ENCODE peak calls at places on chromosomes 1 and 21, in ten cellular contexts. One of them, this sample, is unnamed.

GRCh38 chr1:79929356-79929755 is 922.8 kb upstream of the ADGRL4 start:
- DNase-seq in endothelial cell of umbilical vein: no peak
- DNase-seq in lower lobe of right lung: no peak
- DNase-seq in DND-41: no peak
- DNase-seq in heart left ventricle: no peak
- DNase-seq in GM23248: peak; percentile 5
- DNase-seq in Peyer's patch: no peak
- DNase-seq in ovary: no peak
- DNase-seq in tibial artery: no peak
- DNase-seq in neural progenitor cell: no peak
- DNase-seq in this sample: no peak

GRCh38 chr1:177927021-177927596 is 42.7 kb downstream of the SEC16B start:
- DNase-seq in endothelial cell of umbilical vein: peak; percentile 83
- DNase-seq in lower lobe of right lung: no peak
- DNase-seq in DND-41: no peak
- DNase-seq in heart left ventricle: no peak
- DNase-seq in GM23248: peak; percentile 79
- DNase-seq in Peyer's patch: no peak
- DNase-seq in ovary: no peak
- DNase-seq in tibial artery: no peak
- DNase-seq in neural progenitor cell: no peak
- DNase-seq in this sample: no peak

GRCh38 chr1:240991230-240991629 is 365.8 kb downstream of the RGS7 start:
- DNase-seq in endothelial cell of umbilical vein: no peak
- DNase-seq in lower lobe of right lung: no peak
- DNase-seq in DND-41: no peak
- DNase-seq in heart left ventricle: no peak
- DNase-seq in GM23248: no peak
- DNase-seq in Peyer's patch: no peak
- DNase-seq in ovary: no peak
- DNase-seq in tibial artery: no peak
- DNase-seq in neural progenitor cell: peak; percentile 27
- DNase-seq in this sample: no peak

GRCh38 chr21:46448108-46448507 is 10.6 kb upstream of the DIP2A start:
- DNase-seq in endothelial cell of umbilical vein: no peak
- DNase-seq in lower lobe of right lung: no peak
- DNase-seq in DND-41: no peak
- DNase-seq in heart left ventricle: no peak
- DNase-seq in GM23248: no peak
- DNase-seq in Peyer's patch: no peak
- DNase-seq in ovary: no peak
- DNase-seq in tibial artery: no peak
- DNase-seq in neural progenitor cell: no peak
- DNase-seq in this sample: no peak

GRCh38 chr1:14899686-14900085 is 253.9 kb upstream of the TMEM51 start:
- DNase-seq in endothelial cell of umbilical vein: no peak
- DNase-seq in lower lobe of right lung: no peak
- DNase-seq in DND-41: no peak
- DNase-seq in heart left ventricle: no peak
- DNase-seq in GM23248: no peak
- DNase-seq in Peyer's patch: no peak
- DNase-seq in ovary: no peak
- DNase-seq in tibial artery: no peak
- DNase-seq in neural progenitor cell: no peak
- DNase-seq in this sample: no peak

GRCh38 chr1:53145051-53145600 is 2.7 kb upstream of the SLC1A7 start:
- DNase-seq in endothelial cell of umbilical vein: no peak
- DNase-seq in lower lobe of right lung: no peak
- DNase-seq in DND-41: no peak
- DNase-seq in heart left ventricle: no peak
- DNase-seq in GM23248: no peak
- DNase-seq in Peyer's patch: no peak
- DNase-seq in ovary: no peak
- DNase-seq in tibial artery: no peak
- DNase-seq in neural progenitor cell: no peak
- DNase-seq in this sample: no peak

GRCh38 chr1:212463565-212464270 is 31.0 kb downstream of the NENF start:
- DNase-seq in endothelial cell of umbilical vein: no peak
- DNase-seq in lower lobe of right lung: no peak
- DNase-seq in DND-41: no peak
- DNase-seq in heart left ventricle: no peak
- DNase-seq in GM23248: no peak
- DNase-seq in Peyer's patch: no peak
- DNase-seq in ovary: no peak
- DNase-seq in tibial artery: no peak
- DNase-seq in neural progenitor cell: no peak
- DNase-seq in this sample: no peak

GRCh38 chr1:184143449-184143848 is 91.9 kb downstream of the TSEN15 start:
- DNase-seq in endothelial cell of umbilical vein: no peak
- DNase-seq in lower lobe of right lung: no peak
- DNase-seq in DND-41: no peak
- DNase-seq in heart left ventricle: peak; percentile 38
- DNase-seq in GM23248: peak; percentile 54
- DNase-seq in Peyer's patch: no peak
- DNase-seq in ovary: no peak
- DNase-seq in tibial artery: no peak
- DNase-seq in neural progenitor cell: no peak
- DNase-seq in this sample: no peak

GRCh38 chr1:72066431-72066830 is 215.9 kb downstream of the NEGR1 start:
- DNase-seq in endothelial cell of umbilical vein: no peak
- DNase-seq in lower lobe of right lung: no peak
- DNase-seq in DND-41: no peak
- DNase-seq in heart left ventricle: no peak
- DNase-seq in GM23248: peak; percentile 8
- DNase-seq in Peyer's patch: no peak
- DNase-seq in ovary: no peak
- DNase-seq in tibial artery: no peak
- DNase-seq in neural progenitor cell: peak; percentile 9
- DNase-seq in this sample: no peak

GRCh38 chr1:183783342-183783741 is 21.6 kb upstream of the RGL1 start:
- DNase-seq in endothelial cell of umbilical vein: peak; percentile 86
- DNase-seq in lower lobe of right lung: no peak
- DNase-seq in DND-41: no peak
- DNase-seq in heart left ventricle: no peak
- DNase-seq in GM23248: peak; percentile 42
- DNase-seq in Peyer's patch: no peak
- DNase-seq in ovary: no peak
- DNase-seq in tibial artery: no peak
- DNase-seq in neural progenitor cell: no peak
- DNase-seq in this sample: no peak

GRCh38 chr1:162367772-162368171 is 8.9 kb downstream of the SPATA46 start:
- DNase-seq in endothelial cell of umbilical vein: no peak
- DNase-seq in lower lobe of right lung: no peak
- DNase-seq in DND-41: no peak
- DNase-seq in heart left ventricle: no peak
- DNase-seq in GM23248: no peak
- DNase-seq in Peyer's patch: no peak
- DNase-seq in ovary: no peak
- DNase-seq in tibial artery: no peak
- DNase-seq in neural progenitor cell: no peak
- DNase-seq in this sample: no peak

GRCh38 chr1:162365284-162366041 is 11.2 kb downstream of the SPATA46 start:
- DNase-seq in endothelial cell of umbilical vein: no peak
- DNase-seq in lower lobe of right lung: no peak
- DNase-seq in DND-41: no peak
- DNase-seq in heart left ventricle: no peak
- DNase-seq in GM23248: no peak
- DNase-seq in Peyer's patch: no peak
- DNase-seq in ovary: no peak
- DNase-seq in tibial artery: no peak
- DNase-seq in neural progenitor cell: no peak
- DNase-seq in this sample: no peak

GRCh38 chr1:162366671-162367070 is 10.0 kb downstream of the SPATA46 start:
- DNase-seq in endothelial cell of umbilical vein: no peak
- DNase-seq in lower lobe of right lung: no peak
- DNase-seq in DND-41: no peak
- DNase-seq in heart left ventricle: no peak
- DNase-seq in GM23248: no peak
- DNase-seq in Peyer's patch: no peak
- DNase-seq in ovary: no peak
- DNase-seq in tibial artery: no peak
- DNase-seq in neural progenitor cell: no peak
- DNase-seq in this sample: no peak

GRCh38 chr1:162367073-162367472 is 9.6 kb downstream of the SPATA46 start:
- DNase-seq in endothelial cell of umbilical vein: no peak
- DNase-seq in lower lobe of right lung: no peak
- DNase-seq in DND-41: no peak
- DNase-seq in heart left ventricle: no peak
- DNase-seq in GM23248: no peak
- DNase-seq in Peyer's patch: no peak
- DNase-seq in ovary: no peak
- DNase-seq in tibial artery: no peak
- DNase-seq in neural progenitor cell: no peak
- DNase-seq in this sample: no peak

DNA sequence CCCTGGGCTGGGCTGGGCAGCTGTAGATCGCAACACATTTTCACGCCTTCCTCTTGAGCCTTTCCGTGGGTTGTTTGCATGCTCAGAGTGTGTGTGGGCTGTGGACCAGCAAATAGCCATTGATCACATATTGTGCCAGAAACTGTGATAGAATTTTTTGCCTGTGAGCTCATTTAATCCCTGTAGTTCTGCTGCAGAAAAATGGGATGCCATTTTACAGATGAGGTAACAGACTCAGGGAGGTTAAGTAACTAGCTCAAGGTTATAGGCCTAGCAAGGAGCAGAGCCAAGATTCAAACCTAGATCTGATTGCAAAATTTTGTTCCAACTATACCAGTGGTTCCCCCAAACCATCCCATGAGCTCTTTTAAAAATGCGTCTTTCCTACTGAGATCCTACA is 10.5 kb downstream of the SPATA46 start:
- DNase-seq in endothelial cell of umbilical vein: no peak
- DNase-seq in lower lobe of right lung: no peak
- DNase-seq in DND-41: no peak
- DNase-seq in heart left ventricle: no peak
- DNase-seq in GM23248: no peak
- DNase-seq in Peyer's patch: no peak
- DNase-seq in ovary: no peak
- DNase-seq in tibial artery: no peak
- DNase-seq in neural progenitor cell: no peak
- DNase-seq in this sample: no peak
- H3K36me3 ChIP-seq in endothelial cell of umbilical vein: no peaks in the 10 kb centered on the region
- H3K36me3 ChIP-seq in lower lobe of right lung: no peaks in the 10 kb centered on the region
- H3K36me3 ChIP-seq in DND-41: no peaks in the 10 kb centered on the region
- H3K36me3 ChIP-seq in heart left ventricle: no peaks in the 10 kb centered on the region
- H3K36me3 ChIP-seq in GM23248: no peaks in the 10 kb centered on the region
- H3K36me3 ChIP-seq in Peyer's patch: no peaks in the 10 kb centered on the region
- H3K36me3 ChIP-seq in ovary: no peaks in the 10 kb centered on the region
- H3K36me3 ChIP-seq in tibial artery: no peaks in the 10 kb centered on the region
- H3K36me3 ChIP-seq in neural progenitor cell: no peaks in the 10 kb centered on the region
- H3K36me3 ChIP-seq in this sample: peaks cover 17% of the 10 kb centered on the region

DNA sequence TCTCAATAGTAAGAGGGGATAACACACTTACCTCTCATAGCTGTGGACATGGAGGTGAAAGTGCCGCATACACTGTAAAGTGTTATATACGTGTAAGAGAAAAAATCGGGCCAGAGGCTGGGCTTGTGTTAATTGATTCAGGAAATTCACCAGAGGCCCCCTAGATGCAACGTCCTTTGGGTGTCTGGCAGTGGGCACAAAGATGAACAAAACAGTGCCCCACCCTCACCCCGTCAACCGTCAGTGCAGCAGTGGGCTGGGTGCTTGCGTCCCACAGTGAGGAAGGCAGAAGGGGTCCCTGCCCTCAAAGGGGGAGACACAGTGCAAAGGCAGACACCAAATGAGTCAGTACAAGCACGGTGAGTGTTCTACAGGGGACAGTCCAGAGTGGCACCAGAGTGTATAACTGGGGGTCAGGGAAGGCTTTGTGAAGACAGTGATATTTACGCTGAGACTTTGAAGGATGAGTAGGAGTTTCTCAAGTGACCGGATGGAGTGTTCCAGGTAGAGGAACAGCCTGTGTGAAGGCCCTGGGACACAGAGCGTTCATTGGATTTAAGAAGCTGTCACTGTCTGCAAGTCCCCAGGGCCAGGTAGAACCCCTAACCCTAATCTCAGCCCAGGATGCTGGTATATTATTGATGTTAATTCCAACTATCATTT is 6.6 kb upstream of the MTFR1L start:
- DNase-seq in endothelial cell of umbilical vein: no peak
- DNase-seq in lower lobe of right lung: no peak
- DNase-seq in DND-41: no peak
- DNase-seq in heart left ventricle: no peak
- DNase-seq in GM23248: no peak
- DNase-seq in Peyer's patch: no peak
- DNase-seq in ovary: no peak
- DNase-seq in tibial artery: no peak
- DNase-seq in neural progenitor cell: no peak
- DNase-seq in this sample: no peak
- H3K36me3 ChIP-seq in endothelial cell of umbilical vein: peaks cover 9% of the 10 kb centered on the region
- H3K36me3 ChIP-seq in lower lobe of right lung: peaks cover 75% of the 10 kb centered on the region
- H3K36me3 ChIP-seq in DND-41: no peaks in the 10 kb centered on the region
- H3K36me3 ChIP-seq in heart left ventricle: no peaks in the 10 kb centered on the region
- H3K36me3 ChIP-seq in GM23248: no peaks in the 10 kb centered on the region
- H3K36me3 ChIP-seq in Peyer's patch: no peaks in the 10 kb centered on the region
- H3K36me3 ChIP-seq in ovary: no peaks in the 10 kb centered on the region
- H3K36me3 ChIP-seq in tibial artery: peaks cover 70% of the 10 kb centered on the region
- H3K36me3 ChIP-seq in neural progenitor cell: no peaks in the 10 kb centered on the region
- H3K36me3 ChIP-seq in this sample: peaks cover 59% of the 10 kb centered on the region

DNA sequence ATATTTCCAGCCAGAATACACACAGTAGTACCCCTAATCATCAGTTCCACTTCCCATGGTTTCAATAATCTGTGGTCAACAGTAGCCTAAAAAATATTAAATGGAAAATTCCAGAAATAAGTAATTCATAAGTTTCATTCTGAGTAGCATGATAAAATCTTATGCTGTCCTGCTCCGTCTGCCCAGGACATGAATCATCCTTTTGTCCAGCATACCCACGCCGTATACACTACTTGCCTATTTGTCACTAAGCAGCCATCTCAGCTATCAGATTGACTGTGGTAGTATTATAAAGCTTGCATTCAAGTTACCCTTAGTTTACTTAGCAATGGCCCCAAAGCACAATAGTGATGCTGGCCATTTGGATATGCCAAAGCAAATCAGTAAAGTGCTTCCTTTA is 118.7 kb downstream of the SLC5A9 start:
- DNase-seq in endothelial cell of umbilical vein: peak; percentile 54
- DNase-seq in lower lobe of right lung: no peak
- DNase-seq in DND-41: no peak
- DNase-seq in heart left ventricle: no peak
- DNase-seq in GM23248: peak; percentile 36
- DNase-seq in Peyer's patch: no peak
- DNase-seq in ovary: no peak
- DNase-seq in tibial artery: no peak
- DNase-seq in neural progenitor cell: no peak
- DNase-seq in this sample: no peak
- H3K36me3 ChIP-seq in endothelial cell of umbilical vein: no peaks in the 10 kb centered on the region
- H3K36me3 ChIP-seq in lower lobe of right lung: no peaks in the 10 kb centered on the region
- H3K36me3 ChIP-seq in DND-41: no peaks in the 10 kb centered on the region
- H3K36me3 ChIP-seq in heart left ventricle: no peaks in the 10 kb centered on the region
- H3K36me3 ChIP-seq in GM23248: no peaks in the 10 kb centered on the region
- H3K36me3 ChIP-seq in Peyer's patch: no peaks in the 10 kb centered on the region
- H3K36me3 ChIP-seq in ovary: no peaks in the 10 kb centered on the region
- H3K36me3 ChIP-seq in tibial artery: peaks cover 13% of the 10 kb centered on the region
- H3K36me3 ChIP-seq in neural progenitor cell: peaks cover 3% of the 10 kb centered on the region
- H3K36me3 ChIP-seq in this sample: peaks cover 10% of the 10 kb centered on the region

DNA sequence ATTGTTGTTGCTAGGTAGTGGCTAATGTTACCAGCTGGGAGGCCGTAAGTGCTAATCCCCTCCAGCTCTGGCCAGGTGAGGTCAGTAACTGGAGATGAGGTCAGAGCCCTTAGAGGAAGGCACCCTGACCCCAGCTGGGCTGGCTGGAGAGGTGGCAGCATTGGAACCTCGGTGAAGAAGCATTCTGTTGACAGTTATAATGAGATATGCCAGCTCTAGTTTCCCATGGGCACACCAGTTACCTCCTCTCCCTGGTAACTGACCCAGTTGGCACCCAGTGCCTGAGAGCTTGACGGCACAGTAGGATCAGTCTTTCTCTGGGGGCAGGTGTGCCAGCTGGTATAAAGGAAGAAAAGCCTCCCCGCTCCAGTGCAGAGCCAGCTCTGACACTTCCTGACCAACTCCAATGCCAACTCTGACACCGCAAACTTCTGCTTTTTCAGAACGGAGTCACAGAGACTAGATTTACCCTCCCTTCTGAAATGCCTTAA is 35.0 kb upstream of the SLC2A1 start:
- DNase-seq in endothelial cell of umbilical vein: no peak
- DNase-seq in lower lobe of right lung: no peak
- DNase-seq in DND-41: no peak
- DNase-seq in heart left ventricle: peak; percentile 73
- DNase-seq in GM23248: no peak
- DNase-seq in Peyer's patch: no peak
- DNase-seq in ovary: no peak
- DNase-seq in tibial artery: peak; percentile 28
- DNase-seq in neural progenitor cell: no peak
- DNase-seq in this sample: no peak
- H3K36me3 ChIP-seq in endothelial cell of umbilical vein: no peaks in the 10 kb centered on the region
- H3K36me3 ChIP-seq in lower lobe of right lung: no peaks in the 10 kb centered on the region
- H3K36me3 ChIP-seq in DND-41: no peaks in the 10 kb centered on the region
- H3K36me3 ChIP-seq in heart left ventricle: no peaks in the 10 kb centered on the region
- H3K36me3 ChIP-seq in GM23248: no peaks in the 10 kb centered on the region
- H3K36me3 ChIP-seq in Peyer's patch: no peaks in the 10 kb centered on the region
- H3K36me3 ChIP-seq in ovary: no peaks in the 10 kb centered on the region
- H3K36me3 ChIP-seq in tibial artery: no peaks in the 10 kb centered on the region
- H3K36me3 ChIP-seq in neural progenitor cell: no peaks in the 10 kb centered on the region
- H3K36me3 ChIP-seq in this sample: no peaks in the 10 kb centered on the region

This sample was measured in ascending aorta.